ENCODE peak calls at places on chromosomes 1 and 21, in seven cellular contexts. D is HepG2, E is IMR-90, M is Peyer's patch, A is psoas muscle, X is left lung, I is GM23248. B is an unnamed sample.

GRCh38 chr1:211541715-211542477 is 37.1 kb downstream of the SLC30A1 start:
- DNase-seq in X (no peak), I (no peak), M (no peak), D (peak; percentile 25), E (peak; percentile 41), A (no peak), B (peak; percentile 52)

GRCh38 chr1:36092166-36092797 is 3.6 kb downstream of the ADPRS start:
- DNase-seq in E (no peak), D (no peak), M (no peak), A (no peak), X (no peak), I (no peak), B (no peak)

GRCh38 chr21:46191257-46191685 is 7.0 kb upstream of the SPATC1L start:
- DNase-seq in E (peak; percentile 85), I (peak; percentile 93), M (peak; percentile 15), X (no peak), D (no peak), A (peak; percentile 77), B (no peak)

GRCh38 chr1:112686835-112687234 is 12.4 kb downstream of the MOV10 start:
- DNase-seq in E (no peak), X (no peak), I (no peak), A (no peak), D (no peak), M (no peak), B (no peak)

GRCh38 chr1:163300569-163300968 is 21.2 kb upstream of the NUF2 start:
- DNase-seq in I (no peak), M (no peak), X (no peak), A (no peak), E (no peak), D (no peak), B (no peak)

GRCh38 chr1:112325504-112325903 is 70.5 kb upstream of the CTTNBP2NL start:
- DNase-seq in D (no peak), M (no peak), I (no peak), X (no peak), E (no peak), A (no peak), B (no peak)

GRCh38 chr1:239718997-239719628 is 332.7 kb downstream of the CHRM3 start:
- DNase-seq in D (no peak), M (no peak), I (no peak), A (no peak), X (no peak), E (no peak), B (peak; percentile 40)

GRCh38 chr21:25639167-25639921 is at the start of gene JAM2:
- DNase-seq in I (peak; percentile 55), E (peak; percentile 29), A (peak; percentile 47), D (no peak), X (peak; percentile 75), M (peak; percentile 57), B (no peak)

GRCh38 chr1:59967141-59967697 is 40.6 kb upstream of the CYP2J2 start:
- DNase-seq in M (no peak), D (no peak), I (peak; percentile 36), A (no peak), X (no peak), E (peak; percentile 59), B (no peak)

GRCh38 chr1:37845049-37845646 is 14.2 kb downstream of the MTF1 start:
- DNase-seq in E (no peak), M (no peak), D (no peak), A (no peak), I (no peak), X (no peak), B (no peak)

GRCh38 chr1:67214420-67215174 is 48.3 kb downstream of the IL23R start:
- DNase-seq in A (no peak), D (peak; percentile 23), I (peak; percentile 56), X (no peak), M (peak; percentile 43), E (peak; percentile 29), B (peak; percentile 11)

GRCh38 chr1:43979528-43980254 is 681 bp downstream of the B4GALT2 start:
- DNase-seq in M (no peak), E (peak; percentile 41), A (peak; percentile 53), X (peak; percentile 88), D (peak; percentile 37), I (peak; percentile 81), B (peak; percentile 60)

GRCh38 chr21:34926784-34927548 is 122.1 kb downstream of the RUNX1 start:
- DNase-seq in D (peak; percentile 72), A (no peak), I (peak; percentile 52), E (peak; percentile 44), X (no peak), M (no peak), B (peak; percentile 91)

GRCh38 chr1:107879338-107879737 is 85.6 kb downstream of the VAV3 start:
- DNase-seq in E (no peak), X (no peak), D (no peak), M (no peak), I (peak; percentile 29), A (no peak), B (peak; percentile 59)

GRCh38 chr1:228013322-228014234 is 6.8 kb downstream of the WNT3A start:
- DNase-seq in A (peak; percentile 37), X (peak; percentile 82), M (no peak), D (no peak), E (no peak), I (no peak), B (no peak)

GRCh38 chr1:200888349-200888838 is 6.3 kb upstream of the INAVA start:
- DNase-seq in E (no peak), D (peak; percentile 67), A (no peak), I (no peak), M (peak; percentile 82), X (no peak), B (peak; percentile 61)

GRCh38 chr21:33314096-33314495 is 10.7 kb upstream of the IFNAR1 start:
- DNase-seq in E (no peak), A (no peak), D (no peak), M (no peak), X (no peak), I (peak; percentile 46), B (no peak)

GRCh38 chr1:31144442-31144841 is 78.9 kb upstream of the PUM1 start:
- DNase-seq in A (no peak), M (no peak), X (no peak), D (no peak), E (no peak), I (no peak), B (no peak)

GRCh38 chr21:42468511-42469131 is 27.4 kb downstream of the RSPH1 start:
- DNase-seq in I (no peak), X (no peak), A (no peak), E (no peak), D (no peak), M (no peak), B (peak; percentile 64)
- H3K4me1 ChIP-seq in I (no peaks in the 10 kb centered on the region), X (no peaks in the 10 kb centered on the region), A (peaks cover 3% of the 10 kb centered on the region), E (no peaks in the 10 kb centered on the region), D (peaks cover 19% of the 10 kb centered on the region), M (peaks cover 19% of the 10 kb centered on the region), B (peaks cover 24% of the 10 kb centered on the region)

DNA sequence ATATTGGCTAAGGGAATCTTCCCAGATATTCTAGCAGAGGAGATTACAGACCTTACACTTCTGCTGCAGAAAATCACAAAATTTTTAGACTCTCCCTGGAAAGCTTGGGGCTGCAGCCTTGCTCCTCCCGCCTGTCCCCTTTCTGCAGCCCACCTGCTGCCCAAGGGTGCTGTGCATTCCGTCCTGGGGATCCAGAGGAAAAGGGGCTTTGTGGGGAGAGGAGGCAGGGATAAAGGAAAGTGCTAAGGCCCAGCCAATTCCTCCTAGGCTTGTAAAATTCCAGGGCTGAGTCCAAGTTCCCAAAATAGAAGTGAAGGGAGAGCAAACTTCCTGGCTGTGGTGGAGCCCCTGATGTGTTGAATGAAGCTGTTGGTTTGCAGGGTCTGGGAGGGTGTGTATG is 68.6 kb downstream of the TLR5 start:
- DNase-seq in M (no peak), I (no peak), D (no peak), E (no peak), X (no peak), A (no peak), B (no peak)
- H3K27ac ChIP-seq in M (no peak overlapping the region), I (no peak overlapping the region), D (no peak overlapping the region), E (no peak overlapping the region), X (peak overlapping the region; percentile 56), A (no peak overlapping the region), B (no peak overlapping the region)

DNA sequence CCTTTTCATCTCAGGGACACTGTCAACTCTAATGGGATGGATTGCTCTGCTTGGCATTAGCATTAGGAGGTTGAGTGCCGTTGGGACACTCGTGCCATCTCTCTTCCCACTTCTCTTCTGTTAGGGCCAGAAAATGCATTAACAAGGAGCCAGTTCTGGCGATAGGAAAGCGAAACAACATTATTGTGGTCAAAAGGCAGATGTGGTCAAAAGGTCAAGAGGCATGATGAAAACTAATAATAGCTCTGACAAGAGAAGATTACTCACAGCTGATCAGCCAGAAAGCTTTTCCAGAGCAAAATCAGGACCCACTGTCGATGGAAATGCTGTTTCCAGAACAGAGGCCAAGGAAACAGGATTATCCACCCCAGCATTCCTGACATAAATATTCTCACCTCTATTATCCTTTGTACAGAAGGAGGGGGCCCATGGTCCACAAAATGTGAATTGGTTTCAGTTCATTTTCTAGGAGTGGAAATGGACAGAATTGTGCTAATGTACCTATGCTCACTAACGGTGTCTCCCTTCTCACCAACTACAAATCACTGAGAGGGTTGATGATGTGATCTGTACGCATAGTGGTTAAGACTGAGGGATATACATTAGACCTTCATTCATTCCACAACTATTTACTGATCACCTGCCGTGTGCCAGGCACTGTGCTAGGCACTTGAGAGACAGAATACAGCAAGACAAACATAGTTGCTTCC is 72.0 kb downstream of the ST6GALNAC5 start:
- DNase-seq in E (peak; percentile 37), A (no peak), I (peak; percentile 57), M (no peak), X (no peak), D (no peak), B (no peak)
- H3K4me1 ChIP-seq in E (no peaks in the 10 kb centered on the region), A (no peaks in the 10 kb centered on the region), I (peaks cover 37% of the 10 kb centered on the region), M (no peaks in the 10 kb centered on the region), X (peaks cover 6% of the 10 kb centered on the region), D (no peaks in the 10 kb centered on the region), B (no peaks in the 10 kb centered on the region)

GRCh38 chr1:51570063-51570720 is 46.7 kb upstream of the OSBPL9 start:
- DNase-seq in I (peak; percentile 39), D (no peak), X (no peak), A (no peak), M (no peak), E (no peak), B (peak; percentile 43)
- H3K27ac ChIP-seq in I (no peak overlapping the region), D (no peak overlapping the region), X (peak overlapping the region; percentile 37), A (peak overlapping the region; percentile 58), M (peak overlapping the region; percentile 33), E (no peak overlapping the region), B (peak overlapping the region; percentile 83)

GRCh38 chr1:165635823-165636222 is 4.8 kb downstream of the MGST3 start:
- DNase-seq in E (no peak), D (no peak), M (no peak), A (no peak), X (no peak), I (no peak), B (no peak)
- H3K4me1 ChIP-seq in E (peaks cover 10% of the 10 kb centered on the region), D (peaks cover 32% of the 10 kb centered on the region), M (peaks cover 5% of the 10 kb centered on the region), A (peaks cover 84% of the 10 kb centered on the region), X (peaks cover 40% of the 10 kb centered on the region), I (peaks cover 63% of the 10 kb centered on the region), B (peaks cover 16% of the 10 kb centered on the region)

B was measured in small intestine.